ENCODE peak calls at places on chromosomes 12 and 14, in seven cellular contexts. U is A673; P is activated CD4-positive, alpha-beta T cell treated with anti-CD3 and anti-CD28 coated beads, Interleukin-2, amount 50 U/mL, for 48 hours; B is activated T-cell treated with anti-CD3 and anti-CD28 coated beads for 24 hours; Z is putamen; C is heart left ventricle; N is Karpas-422. D is an unnamed sample.

GRCh38 chr14:33464563-33464962 is 486.3 kb downstream of the EGLN3 start:
- DNase-seq in U (no peak), N (no peak), B (no peak), P (no peak), C (no peak), Z (no peak), D (no peak)

GRCh38 chr14:23483216-23483854 is 13.8 kb downstream of the NGDN start:
- DNase-seq in B (no peak), U (peak; percentile 71), C (no peak), N (peak; percentile 84), P (peak; percentile 8), Z (peak; percentile 83), D (no peak)

GRCh38 chr12:50387972-50388478 is 8.4 kb downstream of the FAM186A start:
- DNase-seq in U (no peak), N (no peak), B (no peak), C (no peak), Z (no peak), P (no peak), D (no peak)

GRCh38 chr14:105076805-105077648 is 11.8 kb upstream of the GPR132 start:
- DNase-seq in N (no peak), U (no peak), Z (no peak), P (no peak), B (no peak), C (no peak), D (no peak)

GRCh38 chr12:66393890-66394289 is 91.6 kb downstream of the HELB start:
- DNase-seq in B (no peak), P (no peak), U (no peak), N (no peak), Z (no peak), C (no peak), D (no peak)

GRCh38 chr14:99809864-99810854 is 16.9 kb downstream of the EML1 start:
- DNase-seq in P (no peak), C (no peak), Z (no peak), N (no peak), U (no peak), B (no peak), D (no peak)

GRCh38 chr14:54050759-54051158 is 94.1 kb upstream of the BMP4 start:
- DNase-seq in Z (no peak), U (no peak), P (no peak), N (no peak), C (no peak), B (no peak), D (no peak)

GRCh38 chr12:87995581-87996178 is 33.5 kb downstream of the C12orf50 start:
- DNase-seq in N (peak; percentile 85), Z (peak; percentile 58), C (peak; percentile 37), B (no peak), P (peak; percentile 47), U (peak; percentile 83), D (peak; percentile 34)

GRCh38 chr12:2244013-2244861 is 191.4 kb downstream of the CACNA1C start:
- DNase-seq in C (peak; percentile 52), Z (no peak), N (no peak), B (no peak), P (no peak), U (peak; percentile 85), D (no peak)

GRCh38 chr14:68365228-68365627 is 427.6 kb downstream of the ZFP36L1 start:
- DNase-seq in B (no peak), U (no peak), P (no peak), N (no peak), Z (no peak), C (no peak), D (no peak)

GRCh38 chr12:88194868-88195267 is 52.8 kb downstream of the TMTC3 start:
- DNase-seq in C (no peak), N (no peak), P (no peak), Z (no peak), U (no peak), B (no peak), D (no peak)

GRCh38 chr12:108440736-108441135 is 74.3 kb upstream of the FICD start:
- DNase-seq in B (no peak), Z (no peak), N (no peak), U (no peak), P (no peak), C (no peak), D (no peak)

GRCh38 chr12:76450690-76451089 is 102.5 kb upstream of the BBS10 start:
- DNase-seq in P (no peak), Z (no peak), C (no peak), U (peak; percentile 80), B (no peak), N (no peak), D (no peak)

GRCh38 chr14:65080954-65081747 is 21.2 kb downstream of the MAX start:
- DNase-seq in B (no peak), P (no peak), C (no peak), U (no peak), N (no peak), Z (no peak), D (no peak)

D was measured in stimulated activated naive CD8-positive, alpha-beta T cell treated with anti-CD3 and anti-CD28 coated beads, Interleukin-15, amount 100 ng/mL, for 72 hours.